ENCODE peak calls at places on chromosomes 5 and 9, in nine cellular contexts. One of them, this sample, is unnamed.

GRCh38 chr9:8845808-8846207 is 1046.2 kb upstream of the DMAC1 start:
- DNase-seq in iPS-NIHi11: no peak
- DNase-seq in BJ: no peak
- DNase-seq in AG04449: no peak
- DNase-seq in hippocampal formation: no peak
- DNase-seq in caudate nucleus: no peak
- DNase-seq in T-helper 2 cell: no peak
- DNase-seq in anterior cingulate cortex: no peak
- DNase-seq in HEK293T: no peak
- DNase-seq in this sample: no peak

GRCh38 chr9:4092793-4093709 is 206.8 kb downstream of the GLIS3 start:
- DNase-seq in BJ: no peak
- DNase-seq in anterior cingulate cortex: no peak
- DNase-seq in hippocampal formation: no peak
- DNase-seq in T-helper 2 cell: no peak
- DNase-seq in HEK293T: no peak
- DNase-seq in AG04449: no peak
- DNase-seq in caudate nucleus: no peak
- DNase-seq in iPS-NIHi11: no peak
- DNase-seq in this sample: no peak

GRCh38 chr9:87685871-87686519 is 39.9 kb upstream of the CTSL start:
- DNase-seq in T-helper 2 cell: no peak
- DNase-seq in AG04449: no peak
- DNase-seq in hippocampal formation: peak; percentile 53
- DNase-seq in HEK293T: no peak
- DNase-seq in iPS-NIHi11: no peak
- DNase-seq in BJ: no peak
- DNase-seq in caudate nucleus: no peak
- DNase-seq in anterior cingulate cortex: no peak
- DNase-seq in this sample: no peak

GRCh38 chr9:2605246-2605645 is 16.3 kb upstream of the VLDLR start:
- DNase-seq in T-helper 2 cell: no peak
- DNase-seq in AG04449: no peak
- DNase-seq in caudate nucleus: no peak
- DNase-seq in BJ: no peak
- DNase-seq in hippocampal formation: no peak
- DNase-seq in HEK293T: no peak
- DNase-seq in iPS-NIHi11: no peak
- DNase-seq in anterior cingulate cortex: no peak
- DNase-seq in this sample: no peak

GRCh38 chr9:35651964-35652828 is 1.5 kb upstream of the SIT1 start:
- DNase-seq in HEK293T: no peak
- DNase-seq in BJ: no peak
- DNase-seq in T-helper 2 cell: no peak
- DNase-seq in hippocampal formation: no peak
- DNase-seq in anterior cingulate cortex: no peak
- DNase-seq in iPS-NIHi11: no peak
- DNase-seq in AG04449: no peak
- DNase-seq in caudate nucleus: no peak
- DNase-seq in this sample: no peak

GRCh38 chr5:143634689-143635088 is 177.3 kb upstream of the HMHB1 start:
- DNase-seq in AG04449: no peak
- DNase-seq in anterior cingulate cortex: no peak
- DNase-seq in T-helper 2 cell: no peak
- DNase-seq in HEK293T: no peak
- DNase-seq in BJ: no peak
- DNase-seq in hippocampal formation: no peak
- DNase-seq in iPS-NIHi11: no peak
- DNase-seq in caudate nucleus: no peak
- DNase-seq in this sample: no peak

GRCh38 chr9:119094086-119094485 is 275.1 kb downstream of the BRINP1 start:
- DNase-seq in caudate nucleus: no peak
- DNase-seq in iPS-NIHi11: no peak
- DNase-seq in AG04449: no peak
- DNase-seq in hippocampal formation: no peak
- DNase-seq in BJ: no peak
- DNase-seq in T-helper 2 cell: no peak
- DNase-seq in HEK293T: no peak
- DNase-seq in anterior cingulate cortex: no peak
- DNase-seq in this sample: no peak

GRCh38 chr5:68253612-68254341 is 38.2 kb downstream of the PIK3R1 start:
- DNase-seq in anterior cingulate cortex: no peak
- DNase-seq in caudate nucleus: no peak
- DNase-seq in HEK293T: no peak
- DNase-seq in hippocampal formation: no peak
- DNase-seq in BJ: no peak
- DNase-seq in T-helper 2 cell: no peak
- DNase-seq in AG04449: no peak
- DNase-seq in iPS-NIHi11: no peak
- DNase-seq in this sample: no peak

GRCh38 chr5:24161559-24161958 is 483.2 kb downstream of the CDH10 start:
- DNase-seq in T-helper 2 cell: no peak
- DNase-seq in anterior cingulate cortex: no peak
- DNase-seq in hippocampal formation: no peak
- DNase-seq in HEK293T: no peak
- DNase-seq in iPS-NIHi11: no peak
- DNase-seq in caudate nucleus: no peak
- DNase-seq in BJ: no peak
- DNase-seq in AG04449: no peak
- DNase-seq in this sample: no peak

GRCh38 chr5:17189381-17190036 is 27.9 kb upstream of the BASP1 start:
- DNase-seq in HEK293T: peak; percentile 68
- DNase-seq in anterior cingulate cortex: peak; percentile 44
- DNase-seq in T-helper 2 cell: peak; percentile 19
- DNase-seq in iPS-NIHi11: peak; percentile 68
- DNase-seq in AG04449: no peak
- DNase-seq in caudate nucleus: peak; percentile 24
- DNase-seq in BJ: no peak
- DNase-seq in hippocampal formation: peak; percentile 51
- DNase-seq in this sample: peak; percentile 48

GRCh38 chr5:171549259-171549658 is 129.8 kb downstream of the FGF18 start:
- DNase-seq in T-helper 2 cell: no peak
- DNase-seq in HEK293T: peak; percentile 5
- DNase-seq in hippocampal formation: no peak
- DNase-seq in iPS-NIHi11: no peak
- DNase-seq in BJ: no peak
- DNase-seq in AG04449: no peak
- DNase-seq in anterior cingulate cortex: no peak
- DNase-seq in caudate nucleus: no peak
- DNase-seq in this sample: no peak

GRCh38 chr9:78620303-78620702 is 323.4 kb downstream of the PSAT1 start:
- DNase-seq in HEK293T: no peak
- DNase-seq in hippocampal formation: no peak
- DNase-seq in BJ: no peak
- DNase-seq in AG04449: no peak
- DNase-seq in T-helper 2 cell: no peak
- DNase-seq in anterior cingulate cortex: no peak
- DNase-seq in caudate nucleus: peak; percentile 1
- DNase-seq in iPS-NIHi11: no peak
- DNase-seq in this sample: no peak

GRCh38 chr9:35718726-35719511 is 13.1 kb downstream of the TLN1 start:
- DNase-seq in anterior cingulate cortex: no peak
- DNase-seq in BJ: no peak
- DNase-seq in AG04449: no peak
- DNase-seq in HEK293T: no peak
- DNase-seq in T-helper 2 cell: no peak
- DNase-seq in hippocampal formation: no peak
- DNase-seq in caudate nucleus: no peak
- DNase-seq in iPS-NIHi11: no peak
- DNase-seq in this sample: no peak

GRCh38 chr5:79526493-79526892 is 12.6 kb upstream of the HOMER1 start:
- DNase-seq in caudate nucleus: no peak
- DNase-seq in anterior cingulate cortex: no peak
- DNase-seq in BJ: no peak
- DNase-seq in AG04449: no peak
- DNase-seq in hippocampal formation: no peak
- DNase-seq in T-helper 2 cell: no peak
- DNase-seq in HEK293T: no peak
- DNase-seq in iPS-NIHi11: no peak
- DNase-seq in this sample: no peak

GRCh38 chr5:10023494-10023893 is 226.2 kb downstream of the ATPSCKMT start:
- DNase-seq in hippocampal formation: no peak
- DNase-seq in BJ: no peak
- DNase-seq in caudate nucleus: no peak
- DNase-seq in HEK293T: no peak
- DNase-seq in AG04449: no peak
- DNase-seq in anterior cingulate cortex: no peak
- DNase-seq in iPS-NIHi11: no peak
- DNase-seq in T-helper 2 cell: no peak
- DNase-seq in this sample: no peak

GRCh38 chr5:72106922-72107873 is at the start of gene MAP1B:
- DNase-seq in BJ: no peak
- DNase-seq in T-helper 2 cell: no peak
- DNase-seq in anterior cingulate cortex: peak; percentile 41
- DNase-seq in hippocampal formation: peak; percentile 60
- DNase-seq in caudate nucleus: peak; percentile 75
- DNase-seq in iPS-NIHi11: peak; percentile 89
- DNase-seq in AG04449: no peak
- DNase-seq in HEK293T: peak; percentile 61
- DNase-seq in this sample: no peak

GRCh38 chr5:17399931-17400330 is 98.1 kb upstream of the TAF11L2 start:
- DNase-seq in anterior cingulate cortex: no peak
- DNase-seq in HEK293T: no peak
- DNase-seq in iPS-NIHi11: no peak
- DNase-seq in caudate nucleus: no peak
- DNase-seq in T-helper 2 cell: no peak
- DNase-seq in hippocampal formation: no peak
- DNase-seq in AG04449: no peak
- DNase-seq in BJ: no peak
- DNase-seq in this sample: no peak

GRCh38 chr9:110058304-110058953 is 149.5 kb downstream of the C9orf152 start:
- DNase-seq in HEK293T: peak; percentile 70
- DNase-seq in iPS-NIHi11: peak; percentile 69
- DNase-seq in caudate nucleus: no peak
- DNase-seq in BJ: no peak
- DNase-seq in T-helper 2 cell: no peak
- DNase-seq in hippocampal formation: peak; percentile 26
- DNase-seq in AG04449: no peak
- DNase-seq in anterior cingulate cortex: no peak
- DNase-seq in this sample: peak; percentile 54

GRCh38 chr5:15260347-15261278 is 239.4 kb upstream of the FBXL7 start:
- DNase-seq in BJ: no peak
- DNase-seq in anterior cingulate cortex: no peak
- DNase-seq in AG04449: no peak
- DNase-seq in HEK293T: no peak
- DNase-seq in T-helper 2 cell: no peak
- DNase-seq in hippocampal formation: no peak
- DNase-seq in caudate nucleus: no peak
- DNase-seq in iPS-NIHi11: no peak
- DNase-seq in this sample: no peak

GRCh38 chr5:78300464-78301045 is 6.1 kb upstream of the AP3B1 start:
- DNase-seq in anterior cingulate cortex: no peak
- DNase-seq in hippocampal formation: no peak
- DNase-seq in AG04449: no peak
- DNase-seq in BJ: no peak
- DNase-seq in caudate nucleus: no peak
- DNase-seq in iPS-NIHi11: no peak
- DNase-seq in T-helper 2 cell: no peak
- DNase-seq in HEK293T: no peak
- DNase-seq in this sample: no peak

GRCh38 chr5:60339691-60340191 is 360.2 kb downstream of the DEPDC1B start:
- DNase-seq in anterior cingulate cortex: peak; percentile 36
- DNase-seq in BJ: no peak
- DNase-seq in caudate nucleus: peak; percentile 40
- DNase-seq in iPS-NIHi11: no peak
- DNase-seq in hippocampal formation: peak; percentile 57
- DNase-seq in AG04449: no peak
- DNase-seq in HEK293T: no peak
- DNase-seq in T-helper 2 cell: no peak
- DNase-seq in this sample: no peak

GRCh38 chr9:129346046-129346445 is 168.0 kb upstream of the IER5L start:
- DNase-seq in BJ: no peak
- DNase-seq in HEK293T: no peak
- DNase-seq in caudate nucleus: no peak
- DNase-seq in anterior cingulate cortex: no peak
- DNase-seq in T-helper 2 cell: no peak
- DNase-seq in hippocampal formation: no peak
- DNase-seq in iPS-NIHi11: no peak
- DNase-seq in AG04449: no peak
- DNase-seq in this sample: no peak

This sample was measured in CD8-positive, alpha-beta memory T cell.